ENCODE peak calls at places on chromosomes 3 and 15, in ten cellular contexts. V is AG04450, N is neural progenitor cell, B is hepatocyte, U is left lung, J is cardiac muscle cell, H is fibroblast of lung, Q is right atrium auricular region, W is spleen, Y is A549. Z is an unnamed sample.

GRCh38 chr15:74130089-74130848 is at the start of gene ISLR2:
- DNase-seq in B (peak), N (peak), J (peak), H (no peak), W (no peak), Q (no peak), V (no peak), U (no peak), Y (no peak), Z (no peak)

GRCh38 chr15:29323557-29323956 is 53.9 kb upstream of the NSMCE3 start:
- DNase-seq in U (no peak), J (no peak), V (no peak), Y (no peak), Q (no peak), B (no peak), W (no peak), N (no peak), H (no peak), Z (no peak)

GRCh38 chr3:103389356-103389755 is 954.5 kb downstream of the ZPLD1 start:
- DNase-seq in Q (no peak), J (no peak), H (no peak), W (no peak), N (no peak), Y (no peak), U (no peak), V (no peak), B (no peak), Z (no peak)

GRCh38 chr3:167773584-167773983 is 38.1 kb downstream of the SERPINI1 start:
- DNase-seq in Y (no peak), W (no peak), U (no peak), N (no peak), Q (no peak), J (no peak), V (no peak), B (no peak), H (no peak), Z (no peak)

GRCh38 chr15:80977627-80978036 is 12.0 kb downstream of the MESD start:
- DNase-seq in J (peak), N (peak), U (peak), B (peak), Y (peak), Q (peak), H (peak), V (no peak), W (no peak), Z (no peak)

GRCh38 chr3:148727242-148727641 is 29.5 kb downstream of the AGTR1 start:
- DNase-seq in W (no peak), B (peak), Q (no peak), H (peak), V (no peak), N (peak), J (peak), U (no peak), Y (peak), Z (no peak)

GRCh38 chr3:23238156-23238555 is 35.0 kb downstream of the UBE2E2 start:
- DNase-seq in V (no peak), B (no peak), Y (no peak), Q (no peak), H (no peak), J (no peak), U (no peak), W (no peak), N (no peak), Z (no peak)

GRCh38 chr15:83210619-83211018 is 3.0 kb upstream of the HDGFL3 start:
- DNase-seq in B (peak), N (no peak), J (peak), U (no peak), V (no peak), Q (no peak), W (no peak), H (no peak), Y (no peak), Z (no peak)

DNA sequence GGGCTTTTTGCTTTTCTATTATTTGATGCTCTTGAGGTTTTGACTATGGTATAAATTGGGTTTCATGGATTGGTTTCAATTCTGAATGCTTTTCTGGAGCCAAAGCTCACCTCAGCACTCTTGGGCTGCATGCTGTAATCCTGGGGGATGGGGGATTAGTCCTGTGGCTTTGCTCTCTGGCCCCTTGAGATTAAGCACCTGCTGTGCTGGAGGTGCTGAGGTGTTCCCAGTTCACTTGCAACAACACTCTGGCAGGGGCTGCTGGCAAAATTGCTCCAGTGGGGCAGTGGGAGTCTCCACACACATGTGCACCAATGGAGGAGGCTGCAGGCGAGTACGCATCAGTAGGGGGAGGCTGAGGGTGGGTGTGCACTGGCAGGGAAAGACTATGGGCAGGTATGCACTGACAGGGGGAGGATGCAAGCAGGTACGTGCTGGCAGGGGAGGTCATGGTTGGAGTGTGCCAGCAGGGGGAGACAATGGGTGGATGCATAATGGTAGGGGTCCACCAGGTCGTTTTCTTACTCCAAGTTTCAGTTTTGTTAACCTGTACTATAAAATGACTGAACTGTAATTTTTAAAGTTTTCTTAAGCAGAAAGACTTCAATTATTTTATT is 489.2 kb downstream of the FGF12 start:
- DNase-seq in B (no peak), H (no peak), N (peak), J (no peak), Q (no peak), U (no peak), V (no peak), Y (no peak), W (no peak), Z (no peak)
- TF ChIP-seq CTCF in B (no peak), H (no peak), N (peak), J (no peak), Q (no peak), U (no peak), V (no peak), Y (no peak), W (no peak), Z (no peak)

DNA sequence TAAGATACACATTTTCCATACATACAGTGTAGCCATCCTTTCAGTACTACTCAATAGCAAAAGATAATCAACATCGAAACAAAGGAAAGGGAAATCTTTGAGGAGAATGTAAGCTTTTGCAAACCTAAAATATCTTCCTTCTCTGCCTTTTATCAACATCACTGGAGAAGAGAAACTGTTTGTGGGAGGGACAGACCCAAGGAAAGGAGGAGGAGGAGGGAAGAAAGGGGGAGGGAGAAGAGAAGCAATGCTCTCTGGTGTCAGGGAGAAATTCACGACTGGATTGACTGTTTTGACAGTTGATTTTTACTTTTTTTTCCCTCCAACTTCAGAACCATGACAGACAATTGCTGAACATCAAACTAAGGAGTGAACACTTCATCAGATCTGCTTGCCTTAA is 133.3 kb downstream of the CD47 start:
- DNase-seq in N (no peak), H (no peak), J (no peak), Q (no peak), W (no peak), B (no peak), U (no peak), V (no peak), Y (no peak), Z (no peak)
- H3K27ac ChIP-seq in N (no peak), H (no peak), J (no peak), Q (peak), W (peak), B (peak), U (peak), V (no peak), Y (no peak), Z (peak)

DNA sequence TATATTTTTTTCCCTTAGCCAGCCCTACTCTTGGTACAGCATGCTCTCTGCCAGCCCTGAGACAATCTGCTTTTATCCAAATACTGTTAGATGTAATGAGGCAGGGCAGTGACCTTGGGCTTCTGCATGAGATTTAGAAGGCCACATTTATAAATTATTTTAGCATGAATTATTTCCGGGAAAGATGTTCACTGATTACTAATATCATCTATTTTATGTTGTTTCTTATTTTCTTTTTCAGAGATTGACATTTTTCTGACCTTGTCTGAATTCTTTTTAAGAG is 23.1 kb downstream of the CRTC3 start:
- DNase-seq in V (no peak), J (no peak), Q (no peak), Y (no peak), U (no peak), H (no peak), W (no peak), N (no peak), B (no peak), Z (no peak)
- H3K4me3 ChIP-seq in V (no peak), J (no peak), Q (no peak), Y (no peak), U (no peak), H (no peak), W (no peak), N (no peak), B (no peak), Z (peak)

GRCh38 chr15:32941823-32942222 is 224.0 kb downstream of the GREM1 start:
- DNase-seq in J (peak), Q (no peak), B (no peak), U (no peak), Y (no peak), V (no peak), N (no peak), H (no peak), W (no peak), Z (no peak)

GRCh38 chr15:32933241-32933640 is 215.4 kb downstream of the GREM1 start:
- DNase-seq in V (no peak), H (peak), Q (no peak), B (no peak), J (no peak), N (no peak), W (no peak), Y (no peak), U (no peak), Z (no peak)

GRCh38 chr15:32935139-32935538 is 217.3 kb downstream of the GREM1 start:
- DNase-seq in Y (no peak), W (no peak), N (no peak), J (no peak), B (no peak), H (no peak), V (no peak), Q (no peak), U (no peak), Z (no peak)

GRCh38 chr15:32936283-32936918 is 218.6 kb downstream of the GREM1 start:
- DNase-seq in J (no peak), W (no peak), B (peak), N (no peak), V (no peak), Q (no peak), Y (peak), H (peak), U (no peak), Z (no peak)
- TF ChIP-seq CTCF in J (peak), W (peak), B (peak), N (peak), V (peak), Q (peak), Y (peak), H (peak), U (peak), Z (no peak)

GRCh38 chr3:46864051-46864881 is 1.0 kb upstream of the MYL3 start:
- DNase-seq in J (no peak), W (peak), U (no peak), Q (no peak), V (no peak), Y (no peak), H (peak), N (no peak), B (no peak), Z (peak)

GRCh38 chr3:46866032-46866595 is 2.9 kb upstream of the MYL3 start:
- DNase-seq in U (no peak), H (no peak), Y (no peak), W (peak), V (no peak), N (no peak), B (no peak), J (no peak), Q (no peak), Z (no peak)

GRCh38 chr3:46863261-46863782 is at the start of gene MYL3:
- DNase-seq in V (no peak), B (peak), J (peak), N (peak), Q (no peak), W (peak), H (no peak), U (no peak), Y (no peak), Z (peak)

GRCh38 chr3:46865546-46865945 is 2.3 kb upstream of the MYL3 start:
- DNase-seq in H (no peak), Q (no peak), Y (no peak), N (no peak), W (peak), U (no peak), B (no peak), V (no peak), J (no peak), Z (no peak)

GRCh38 chr3:46865034-46865507 is 1.8 kb upstream of the MYL3 start:
- DNase-seq in U (peak), V (no peak), H (peak), Q (no peak), N (no peak), W (peak), B (peak), Y (no peak), J (no peak), Z (no peak)
- H3K27ac ChIP-seq in U (no peak), V (no peak), H (no peak), Q (peak), N (no peak), W (peak), B (peak), Y (no peak), J (peak), Z (no peak)

DNA sequence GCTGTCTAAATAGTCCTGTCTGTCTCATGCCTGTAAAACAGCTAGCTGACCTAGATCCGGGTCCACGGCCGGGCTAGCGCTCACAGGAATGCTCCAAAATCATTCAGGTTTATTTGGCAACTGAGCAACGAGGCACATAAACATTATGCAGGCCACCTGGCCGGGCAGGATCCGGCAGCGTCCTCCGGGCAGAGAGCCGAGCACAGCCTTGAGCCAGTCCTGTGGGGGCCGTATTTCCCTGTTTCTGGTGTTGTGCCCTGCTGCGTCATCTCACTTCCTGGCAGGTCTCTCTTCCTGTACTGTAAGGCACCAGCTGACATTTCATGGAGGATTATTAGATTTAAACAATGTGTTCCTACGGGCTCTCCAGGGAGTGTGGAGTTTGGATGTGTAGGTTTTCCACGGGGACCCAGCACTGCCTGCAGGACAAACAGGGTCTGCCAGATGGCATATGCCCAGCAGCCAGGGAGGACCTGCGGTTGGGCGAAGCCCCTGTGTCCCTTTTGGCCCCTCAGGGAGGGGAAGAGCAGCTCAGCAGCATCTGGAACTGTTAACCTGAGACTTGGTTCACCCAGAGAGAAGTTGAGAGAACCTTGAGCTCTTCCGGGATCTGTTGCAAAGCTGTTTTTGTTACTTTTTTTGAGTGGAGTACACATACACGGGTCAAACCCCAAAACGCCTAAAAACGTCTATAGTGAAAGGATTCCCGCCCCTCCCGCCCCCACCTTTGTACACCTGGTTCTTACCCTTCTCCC is 16.5 kb upstream of the LRRK1 start:
- DNase-seq in Y (no peak), V (peak), U (peak), N (no peak), Q (peak), B (peak), J (no peak), H (peak), W (peak), Z (peak)
- H3K4me3 ChIP-seq in Y (no peak), V (peak), U (no peak), N (no peak), Q (peak), B (no peak), J (no peak), H (no peak), W (no peak), Z (peak)

DNA sequence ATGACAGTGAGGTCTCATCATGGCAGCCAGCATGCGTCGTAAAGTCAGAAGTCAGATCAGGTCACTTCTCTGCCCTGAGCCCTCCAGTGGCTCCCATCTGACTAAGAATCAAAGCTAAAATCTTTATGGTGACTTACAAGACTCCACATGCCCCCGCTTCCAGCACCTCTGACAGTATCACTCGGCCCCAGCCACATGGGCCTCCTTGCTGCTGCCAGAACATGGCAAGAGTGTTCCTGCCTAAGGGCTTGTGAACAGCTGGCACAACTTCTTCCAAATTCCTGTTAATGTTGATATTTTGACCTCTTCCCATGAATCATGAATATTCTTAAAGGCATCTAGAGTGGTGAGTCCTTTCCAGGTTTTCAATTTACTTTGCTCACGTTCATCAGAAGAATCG is 20.5 kb downstream of the POLR2M start:
- DNase-seq in Y (no peak), N (no peak), V (no peak), U (no peak), J (no peak), B (no peak), W (no peak), Q (no peak), H (no peak), Z (no peak)
- TF ChIP-seq CTCF in Y (no peak), N (no peak), V (no peak), U (no peak), J (no peak), B (no peak), W (no peak), Q (no peak), H (no peak), Z (no peak)

DNA sequence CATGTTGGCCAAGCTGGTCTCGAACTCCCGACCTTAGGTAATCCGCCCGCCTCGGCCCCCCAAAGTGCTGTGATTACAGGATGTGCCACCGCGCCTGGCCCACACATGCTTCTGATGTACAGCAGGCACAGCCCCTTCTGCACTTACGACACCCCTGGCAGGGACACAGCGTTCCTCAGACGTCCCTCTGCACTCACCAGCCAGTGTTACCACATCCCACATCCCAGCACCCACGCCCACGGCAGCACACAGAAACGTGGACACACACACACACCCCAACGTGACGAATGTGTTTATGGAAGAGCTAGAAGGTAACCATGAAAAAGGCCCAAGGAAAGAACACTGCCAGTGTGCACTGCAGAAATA is 576 bp upstream of the RPAP1 start:
- DNase-seq in H (no peak), Q (peak), U (no peak), N (no peak), W (peak), V (no peak), J (no peak), Y (no peak), B (no peak), Z (no peak)
- H3K27ac ChIP-seq in H (no peak), Q (no peak), U (peak), N (no peak), W (peak), V (no peak), J (no peak), Y (peak), B (peak), Z (no peak)

DNA sequence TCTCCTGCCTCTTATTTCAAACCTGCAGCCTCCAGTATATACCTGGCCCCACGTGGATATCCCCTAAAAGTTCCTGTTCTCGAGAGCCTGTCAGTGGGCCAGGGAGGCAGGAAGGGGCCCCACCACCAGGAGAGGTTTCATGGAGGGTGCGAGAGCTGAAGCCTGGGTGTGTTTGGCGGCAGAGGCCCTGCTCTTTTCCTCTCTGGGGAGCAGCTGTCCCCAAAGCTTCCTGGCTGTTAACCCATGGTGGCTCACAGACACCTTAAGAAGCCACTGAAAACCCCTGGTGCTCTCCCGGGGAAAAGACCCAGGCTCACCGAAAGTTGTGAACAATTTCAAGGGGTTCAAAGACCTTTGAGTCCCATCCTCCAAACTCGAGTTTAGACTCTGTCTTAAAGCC is 1.1 kb downstream of the PRRT3 start:
- DNase-seq in V (no peak), Q (no peak), N (no peak), Y (no peak), H (no peak), U (no peak), B (no peak), J (no peak), W (no peak), Z (no peak)
- H3K4me3 ChIP-seq in V (peak), Q (no peak), N (peak), Y (no peak), H (no peak), U (no peak), B (no peak), J (no peak), W (peak), Z (no peak)

GRCh38 chr3:64221564-64222257 is 3.6 kb downstream of the PRICKLE2 start:
- DNase-seq in W (no peak), B (no peak), V (no peak), Q (no peak), H (no peak), J (no peak), Y (no peak), N (peak), U (no peak), Z (no peak)
- TF ChIP-seq CTCF in W (no peak), B (no peak), V (peak), Q (no peak), H (no peak), J (no peak), Y (peak), N (no peak), U (no peak), Z (no peak)

Z was measured in coronary artery.